ENCODE peak calls at places on chromosomes 6 and 20, in seven cellular contexts. O, Z, E, B, U, S and T are unnamed samples. For H3K27me3, the result is how much of the 10 kb centered on the place peaks cover.

GRCh38 chr6:98498891-98499290 is 335.5 kb upstream of the POU3F2 start:
- DNase-seq in O (no peak), Z (no peak), E (no peak), B (no peak), U (peak), S (no peak), T (no peak)

GRCh38 chr20:49320460-49320859 is 42.6 kb upstream of the ZNFX1 start:
- DNase-seq in O (no peak), Z (no peak), E (no peak), B (peak), U (peak), S (no peak), T (no peak)

GRCh38 chr6:48990746-48991145 is 472.3 kb downstream of the MMUT start:
- DNase-seq in O (no peak), Z (no peak), E (no peak), B (no peak), U (no peak), S (no peak), T (no peak)

GRCh38 chr6:108676555-108676954 is 115.8 kb downstream of the FOXO3 start:
- DNase-seq in O (no peak), Z (no peak), E (no peak), B (no peak), U (no peak), S (no peak), T (no peak)

GRCh38 chr6:38182426-38182825 is 362.9 kb downstream of the ZFAND3 start:
- DNase-seq in O (no peak), Z (no peak), E (no peak), B (no peak), U (no peak), S (peak), T (no peak)

GRCh38 chr20:45946149-45946970 is 11.9 kb downstream of the PCIF1 start:
- DNase-seq in O (peak), Z (peak), E (no peak), B (peak), U (peak), S (peak), T (peak)

GRCh38 chr6:6543181-6543879 is 45.2 kb upstream of the LY86 start:
- DNase-seq in O (no peak), Z (peak), E (no peak), B (no peak), U (no peak), S (no peak), T (no peak)

GRCh38 chr6:109644131-109644530 is 46.9 kb downstream of the AK9 start:
- DNase-seq in O (no peak), Z (no peak), E (no peak), B (no peak), U (no peak), S (no peak), T (no peak)

GRCh38 chr6:49646942-49647341 is 10.3 kb upstream of the RHAG start:
- DNase-seq in O (no peak), Z (no peak), E (no peak), B (no peak), U (no peak), S (no peak), T (no peak)

GRCh38 chr6:25070547-25071366 is 135.0 kb upstream of the RIPOR2 start:
- DNase-seq in O (peak), Z (peak), E (peak), B (peak), U (peak), S (peak), T (peak)

GRCh38 chr6:92888316-92888715 is 531.0 kb downstream of the EPHA7 start:
- DNase-seq in O (no peak), Z (no peak), E (no peak), B (no peak), U (no peak), S (no peak), T (no peak)

GRCh38 chr6:906920-907319 is 214.0 kb upstream of the EXOC2 start:
- DNase-seq in O (no peak), Z (no peak), E (no peak), B (no peak), U (peak), S (no peak), T (no peak)

GRCh38 chr20:41692479-41693135 is 74.4 kb upstream of the CHD6 start:
- DNase-seq in O (peak), Z (peak), E (peak), B (peak), U (peak), S (peak), T (peak)

GRCh38 chr20:63973636-63974401 is 4.1 kb upstream of the ZNF512B start:
- DNase-seq in O (peak), Z (peak), E (peak), B (peak), U (peak), S (peak), T (peak)

GRCh38 chr6:49826743-49827406 is 39.5 kb downstream of the CRISP1 start:
- DNase-seq in O (no peak), Z (no peak), E (no peak), B (no peak), U (no peak), S (no peak), T (no peak)

GRCh38 chr6:158039571-158040050 is 57.9 kb downstream of the SYNJ2 start:
- DNase-seq in O (peak), Z (peak), E (no peak), B (peak), U (peak), S (peak), T (no peak)

GRCh38 chr6:41504526-41505021 is 41.6 kb upstream of the FOXP4 start:
- DNase-seq in O (no peak), Z (no peak), E (no peak), B (peak), U (peak), S (no peak), T (no peak)

GRCh38 chr20:49268600-49269365 is 9.1 kb downstream of the ZNFX1 start:
- DNase-seq in O (no peak), Z (no peak), E (no peak), B (peak), U (peak), S (no peak), T (no peak)

GRCh38 chr6:164069352-164070022 is 655.0 kb downstream of the QKI start:
- DNase-seq in O (no peak), Z (no peak), E (no peak), B (peak), U (peak), S (no peak), T (no peak)

GRCh38 chr6:105972440-105972839 is 113.7 kb upstream of the PRDM1 start:
- DNase-seq in O (no peak), Z (no peak), E (no peak), B (no peak), U (no peak), S (no peak), T (no peak)

GRCh38 chr6:98875375-98875774 is 41.0 kb downstream of the POU3F2 start:
- DNase-seq in O (no peak), Z (no peak), E (no peak), B (no peak), U (no peak), S (no peak), T (no peak)

GRCh38 chr20:53865905-53866786 is 204.2 kb downstream of the BCAS1 start:
- DNase-seq in O (no peak), Z (no peak), E (no peak), B (peak), U (peak), S (no peak), T (no peak)

GRCh38 chr6:15329154-15329781 is 83.4 kb downstream of the JARID2 start:
- DNase-seq in O (no peak), Z (no peak), E (no peak), B (peak), U (peak), S (no peak), T (no peak)

GRCh38 chr20:22394583-22394982 is 189.8 kb downstream of the FOXA2 start:
- DNase-seq in O (no peak), Z (no peak), E (no peak), B (no peak), U (no peak), S (no peak), T (no peak)

GRCh38 chr20:10376271-10377075 is 57.5 kb downstream of the MKKS start:
- DNase-seq in O (no peak), Z (no peak), E (no peak), B (peak), U (peak), S (no peak), T (no peak)

GRCh38 chr6:136123464-136123863 is 126.6 kb downstream of the MTFR2 start:
- DNase-seq in O (no peak), Z (no peak), E (no peak), B (peak), U (peak), S (no peak), T (no peak)

GRCh38 chr6:128244751-128245405 is 275.5 kb downstream of the PTPRK start:
- DNase-seq in O (no peak), Z (no peak), E (no peak), B (peak), U (peak), S (no peak), T (no peak)

GRCh38 chr20:25015986-25016385 is 23.4 kb upstream of the APMAP start:
- DNase-seq in O (no peak), Z (peak), E (no peak), B (no peak), U (no peak), S (peak), T (no peak)

GRCh38 chr20:3011752-3012151 is 31.7 kb upstream of the GNRH2 start:
- DNase-seq in O (no peak), Z (no peak), E (no peak), B (no peak), U (no peak), S (no peak), T (no peak)

GRCh38 chr6:165677091-165677490 is 14.1 kb upstream of the PDE10A start:
- DNase-seq in O (no peak), Z (no peak), E (no peak), B (no peak), U (no peak), S (no peak), T (no peak)

GRCh38 chr20:12936524-12936923 is 72.2 kb upstream of the SPTLC3 start:
- DNase-seq in O (no peak), Z (no peak), E (no peak), B (no peak), U (peak), S (no peak), T (no peak)

GRCh38 chr20:51812861-51813260 is 10.5 kb upstream of the SALL4 start:
- DNase-seq in O (no peak), Z (no peak), E (no peak), B (no peak), U (no peak), S (peak), T (no peak)

GRCh38 chr6:90368001-90368400 is 71.4 kb upstream of the BACH2 start:
- DNase-seq in O (no peak), Z (no peak), E (no peak), B (no peak), U (no peak), S (no peak), T (no peak)
- H3K27ac ChIP-seq in O (no peak), Z (peak), E (no peak), B (no peak), U (peak), S (no peak), T (no peak)

GRCh38 chr6:132749111-132749510 is 8.6 kb downstream of the VNN2 start:
- DNase-seq in O (no peak), Z (no peak), E (no peak), B (peak), U (no peak), S (no peak), T (no peak)

GRCh38 chr6:132750455-132751248 is 7.1 kb downstream of the VNN2 start:
- DNase-seq in O (no peak), Z (no peak), E (no peak), B (no peak), U (no peak), S (no peak), T (no peak)

GRCh38 chr6:132752255-132752654 is 5.4 kb downstream of the VNN2 start:
- DNase-seq in O (no peak), Z (no peak), E (no peak), B (no peak), U (no peak), S (no peak), T (no peak)

GRCh38 chr6:132751828-132752227 is 5.9 kb downstream of the VNN2 start:
- DNase-seq in O (no peak), Z (no peak), E (no peak), B (no peak), U (no peak), S (no peak), T (no peak)

GRCh38 chr6:132751306-132751705 is 6.4 kb downstream of the VNN2 start:
- DNase-seq in O (no peak), Z (no peak), E (no peak), B (no peak), U (no peak), S (no peak), T (no peak)
- H3K4me3 ChIP-seq in O (no peak), Z (no peak), E (no peak), B (no peak), U (no peak), S (no peak), T (no peak)

GRCh38 chr6:44342052-44342451 is 398 bp upstream of the SPATS1 start:
- DNase-seq in O (no peak), Z (peak), E (no peak), B (peak), U (no peak), S (no peak), T (no peak)
- H3K27me3 ChIP-seq in O (under half), Z (under half), E (under half), B (under half), U (under half), S (under half), T (under half)

GRCh38 chr20:17701826-17702225 is 2.1 kb downstream of the BANF2 start:
- DNase-seq in O (no peak), Z (no peak), E (no peak), B (no peak), U (no peak), S (no peak), T (no peak)
- H3K27ac ChIP-seq in O (no peak), Z (no peak), E (no peak), B (no peak), U (no peak), S (no peak), T (no peak)

GRCh38 chr6:34083227-34083889 is 62.5 kb downstream of the GRM4 start:
- DNase-seq in O (no peak), Z (no peak), E (no peak), B (no peak), U (no peak), S (no peak), T (no peak)
- H3K4me3 ChIP-seq in O (no peak), Z (no peak), E (no peak), B (no peak), U (no peak), S (no peak), T (no peak)

GRCh38 chr20:62516345-62516744 is 40.5 kb upstream of the GATA5 start:
- DNase-seq in O (no peak), Z (no peak), E (no peak), B (no peak), U (no peak), S (no peak), T (no peak)

GRCh38 chr20:62517168-62517567 is 41.4 kb upstream of the GATA5 start:
- DNase-seq in O (no peak), Z (no peak), E (no peak), B (no peak), U (no peak), S (no peak), T (no peak)

GRCh38 chr20:62515280-62515679 is 39.5 kb upstream of the GATA5 start:
- DNase-seq in O (no peak), Z (no peak), E (no peak), B (no peak), U (no peak), S (no peak), T (no peak)

GRCh38 chr20:62513991-62514390 is 38.2 kb upstream of the GATA5 start:
- DNase-seq in O (no peak), Z (no peak), E (no peak), B (no peak), U (no peak), S (no peak), T (no peak)

GRCh38 chr20:62515826-62516225 is 40.0 kb upstream of the GATA5 start:
- DNase-seq in O (no peak), Z (no peak), E (no peak), B (no peak), U (no peak), S (no peak), T (no peak)
- H3K27me3 ChIP-seq in O (under half), Z (under half), E (under half), B (under half), U (under half), S (half or more), T (under half)

GRCh38 chr6:150641398-150642139 is 41.9 kb downstream of the PLEKHG1 start:
- DNase-seq in O (no peak), Z (no peak), E (no peak), B (no peak), U (peak), S (no peak), T (no peak)
- H3K27ac ChIP-seq in O (no peak), Z (no peak), E (no peak), B (no peak), U (no peak), S (peak), T (no peak)

GRCh38 chr20:44598413-44599290 is 16.3 kb downstream of the PKIG start:
- DNase-seq in O (peak), Z (peak), E (no peak), B (peak), U (no peak), S (no peak), T (no peak)

GRCh38 chr20:44599715-44600114 is 17.3 kb downstream of the PKIG start:
- DNase-seq in O (no peak), Z (peak), E (no peak), B (no peak), U (no peak), S (no peak), T (no peak)

GRCh38 chr20:44600301-44600700 is 17.9 kb downstream of the PKIG start:
- DNase-seq in O (no peak), Z (no peak), E (no peak), B (no peak), U (no peak), S (no peak), T (no peak)

GRCh38 chr20:44601801-44602204 is 19.4 kb downstream of the PKIG start:
- DNase-seq in O (peak), Z (peak), E (peak), B (peak), U (peak), S (no peak), T (no peak)

GRCh38 chr20:44600758-44601562 is 18.6 kb downstream of the PKIG start:
- DNase-seq in O (peak), Z (peak), E (no peak), B (no peak), U (peak), S (no peak), T (no peak)
- H3K4me3 ChIP-seq in O (no peak), Z (peak), E (no peak), B (no peak), U (no peak), S (no peak), T (no peak)